ENCODE peak calls at places on chromosomes 13 and 19, in five cellular contexts. Y is cardiac fibroblast, P is neural progenitor cell, G is retinal pigment epithelial cell, R is GM23338. W is an unnamed sample.

GRCh38 chr13:66660013-66660804 is 569.9 kb downstream of the PCDH9 start:
- DNase-seq in Y (peak; percentile 64), R (no peak), G (no peak), P (no peak), W (no peak)

GRCh38 chr13:92806215-92806614 is 420.4 kb upstream of the GPC6 start:
- DNase-seq in R (no peak), Y (no peak), G (no peak), P (no peak), W (no peak)

GRCh38 chr19:51127755-51128154 is 3.0 kb downstream of the SIGLEC9 start:
- DNase-seq in G (no peak), R (no peak), P (no peak), Y (peak; percentile 75), W (no peak)

GRCh38 chr13:41700790-41701310 is 243.5 kb downstream of the RGCC start:
- DNase-seq in P (no peak), G (peak; percentile 83), Y (peak; percentile 78), R (no peak), W (no peak)

GRCh38 chr19:33947565-33947964 is 150.9 kb downstream of the KCTD15 start:
- DNase-seq in R (peak; percentile 36), G (no peak), P (peak; percentile 11), Y (no peak), W (no peak)

GRCh38 chr19:33464733-33465115 is 56.9 kb downstream of the PEPD start:
- DNase-seq in R (no peak), Y (no peak), P (no peak), G (no peak), W (no peak)

GRCh38 chr13:44280461-44280860 is 93.2 kb upstream of the SERP2 start:
- DNase-seq in Y (no peak), G (no peak), R (no peak), P (no peak), W (peak; percentile 86)

GRCh38 chr13:19838726-19839342 is 24.6 kb downstream of the ZMYM5 start:
- DNase-seq in Y (peak; percentile 69), P (no peak), G (no peak), R (no peak), W (no peak)

GRCh38 chr19:41691268-41691970 is 3.3 kb upstream of the CEACAM7 start:
- DNase-seq in G (no peak), Y (peak; percentile 11), P (no peak), R (peak; percentile 78), W (no peak)

GRCh38 chr19:22427587-22428298 is 5.6 kb upstream of the ZNF98 start:
- DNase-seq in R (no peak), P (no peak), G (no peak), Y (no peak), W (no peak)

GRCh38 chr13:113126265-113127150 is 3.9 kb downstream of the F10 start:
- DNase-seq in P (no peak), G (no peak), Y (no peak), R (no peak), W (no peak)

GRCh38 chr13:33994198-33994597 is 176.2 kb downstream of the RFC3 start:
- DNase-seq in R (no peak), Y (no peak), G (no peak), P (no peak), W (no peak)

GRCh38 chr13:31053098-31053497 is 108.6 kb downstream of the HSPH1 start:
- DNase-seq in R (no peak), P (no peak), G (no peak), Y (peak; percentile 24), W (no peak)

GRCh38 chr13:51249254-51249653 is 27.1 kb downstream of the FAM124A start:
- DNase-seq in G (no peak), R (peak; percentile 38), P (no peak), Y (no peak), W (no peak)

GRCh38 chr13:36431204-36432105 is 840 bp upstream of the CCNA1 start:
- DNase-seq in R (peak; percentile 45), P (peak; percentile 46), G (no peak), Y (no peak), W (no peak)

GRCh38 chr13:102055116-102055515 is 346.7 kb downstream of the FGF14 start:
- DNase-seq in P (no peak), R (no peak), Y (no peak), G (no peak), W (no peak)

GRCh38 chr19:17282488-17283256 is 971 bp downstream of the ANKLE1 start:
- DNase-seq in Y (peak; percentile 78), G (no peak), P (peak; percentile 93), R (peak; percentile 95), W (peak; percentile 45)

GRCh38 chr19:36916991-36917390 is 859 bp downstream of the ZNF568 start:
- DNase-seq in R (peak; percentile 20), P (peak; percentile 11), G (peak; percentile 7), Y (peak; percentile 30), W (no peak)

GRCh38 chr13:68927387-68928026 is 1180.1 kb upstream of the ATXN8OS start:
- DNase-seq in R (peak; percentile 86), Y (no peak), P (peak; percentile 83), G (peak; percentile 7), W (peak; percentile 4)

GRCh38 chr13:28754698-28755545 is 36.2 kb upstream of the SLC46A3 start:
- DNase-seq in P (no peak), Y (peak; percentile 67), G (no peak), R (peak; percentile 71), W (no peak)

GRCh38 chr19:932647-933552 is 7.1 kb downstream of the ARID3A start:
- DNase-seq in R (peak; percentile 74), P (peak; percentile 54), Y (peak; percentile 93), G (no peak), W (no peak)

GRCh38 chr13:79090552-79091159 is 315.4 kb downstream of the RBM26 start:
- DNase-seq in R (peak; percentile 23), P (no peak), G (no peak), Y (no peak), W (no peak)

GRCh38 chr13:23674795-23675640 is 104.8 kb downstream of the TNFRSF19 start:
- DNase-seq in R (no peak), P (no peak), G (no peak), Y (peak; percentile 52), W (no peak)

GRCh38 chr19:18437481-18438330 is at the start of gene ISYNA1:
- DNase-seq in P (peak; percentile 85), Y (peak; percentile 64), R (peak; percentile 79), G (no peak), W (no peak)

GRCh38 chr19:4375164-4375619 is 25.2 kb downstream of the SH3GL1 start:
- DNase-seq in P (no peak), Y (no peak), R (peak; percentile 85), G (no peak), W (no peak)

GRCh38 chr13:99265823-99266426 is 7.7 kb upstream of the GPR18 start:
- DNase-seq in R (peak; percentile 70), G (peak; percentile 19), Y (peak; percentile 68), P (peak; percentile 56), W (no peak)

GRCh38 chr19:18429717-18430416 is 8.1 kb downstream of the ISYNA1 start:
- DNase-seq in G (no peak), R (no peak), P (no peak), Y (no peak), W (no peak)

GRCh38 chr19:55146648-55147218 is 2.3 kb downstream of the TNNT1 start:
- DNase-seq in R (peak; percentile 96), Y (no peak), P (peak; percentile 91), G (no peak), W (no peak)
- H3K4me3 ChIP-seq in R (peak overlapping the region; percentile 74), Y (no peak overlapping the region), P (peak overlapping the region; percentile 57), G (no peak overlapping the region), W (peak overlapping the region; percentile 19)

GRCh38 chr19:32368781-32369180 is 23.4 kb downstream of the ZNF507 start:
- DNase-seq in P (no peak), G (no peak), Y (no peak), R (no peak), W (no peak)

GRCh38 chr19:32367948-32368536 is 22.6 kb downstream of the ZNF507 start:
- DNase-seq in Y (no peak), G (no peak), R (no peak), P (no peak), W (no peak)

GRCh38 chr19:32372726-32373613 is 27.6 kb downstream of the ZNF507 start:
- DNase-seq in Y (peak; percentile 45), R (peak; percentile 21), P (no peak), G (peak; percentile 59), W (no peak)

GRCh38 chr19:32373614-32374295 is 28.3 kb downstream of the ZNF507 start:
- DNase-seq in Y (peak; percentile 98), P (no peak), R (no peak), G (peak; percentile 92), W (peak; percentile 99)
- H3K4me3 ChIP-seq in Y (no peak overlapping the region), P (no peak overlapping the region), R (no peak overlapping the region), G (no peak overlapping the region), W (no peak overlapping the region)

DNA sequence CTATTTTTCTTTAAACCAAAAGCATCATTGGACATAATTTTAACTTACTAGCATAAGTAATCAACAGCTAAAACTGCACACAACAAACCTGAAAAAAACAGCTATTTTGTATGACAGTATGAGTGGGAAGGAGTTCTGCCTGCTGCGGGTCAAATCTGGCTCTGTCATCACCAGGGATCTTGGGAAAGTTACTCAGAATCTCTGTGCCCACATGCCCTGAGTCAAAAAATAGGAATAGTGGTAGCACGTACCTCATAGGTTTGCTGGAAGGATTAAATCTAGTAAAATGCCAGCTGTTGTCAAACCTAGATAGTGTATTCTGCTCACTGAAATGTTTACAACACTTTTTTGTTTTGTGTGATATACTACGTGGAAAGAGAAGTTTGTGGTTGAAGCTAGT is 1.1 kb downstream of the CLN5 start:
- DNase-seq in P (no peak), R (no peak), Y (peak; percentile 28), G (no peak), W (no peak)
- H3K4me3 ChIP-seq in P (peak overlapping the region; percentile 83), R (peak overlapping the region; percentile 77), Y (peak overlapping the region; percentile 96), G (peak overlapping the region; percentile 92), W (peak overlapping the region; percentile 99)

GRCh38 chr19:39307233-39307821 is 11.1 kb downstream of the IFNL1 start:
- DNase-seq in P (peak; percentile 93), G (no peak), Y (peak; percentile 5), R (peak; percentile 90), W (no peak)
- H3K4me3 ChIP-seq in P (peak overlapping the region; percentile 72), G (peak overlapping the region; percentile 21), Y (peak overlapping the region; percentile 28), R (peak overlapping the region; percentile 88), W (no peak overlapping the region)

DNA sequence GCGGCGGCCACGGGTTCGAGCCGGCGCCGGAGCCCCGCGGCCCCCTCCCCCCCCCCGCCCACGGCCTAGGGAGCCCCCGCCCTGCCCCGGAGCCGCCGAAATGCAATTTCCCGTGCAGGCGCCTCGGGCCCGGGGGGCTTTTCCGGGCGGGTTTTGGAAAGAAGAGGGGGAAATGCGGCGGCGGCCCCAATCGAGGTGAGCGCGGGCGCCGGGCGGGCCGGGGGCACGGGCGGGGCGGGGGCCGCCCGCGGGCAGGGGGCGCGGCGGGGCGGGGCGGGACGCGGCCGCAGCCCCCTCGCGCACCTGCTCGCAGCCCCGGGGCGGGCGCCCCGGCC is 11.7 kb upstream of the NANOS3 start:
- DNase-seq in G (no peak), R (no peak), Y (no peak), P (no peak), W (no peak)
- H3K4me3 ChIP-seq in G (peak overlapping the region; percentile 64), R (peak overlapping the region; percentile 60), Y (peak overlapping the region; percentile 52), P (peak overlapping the region; percentile 61), W (peak overlapping the region; percentile 66)

DNA sequence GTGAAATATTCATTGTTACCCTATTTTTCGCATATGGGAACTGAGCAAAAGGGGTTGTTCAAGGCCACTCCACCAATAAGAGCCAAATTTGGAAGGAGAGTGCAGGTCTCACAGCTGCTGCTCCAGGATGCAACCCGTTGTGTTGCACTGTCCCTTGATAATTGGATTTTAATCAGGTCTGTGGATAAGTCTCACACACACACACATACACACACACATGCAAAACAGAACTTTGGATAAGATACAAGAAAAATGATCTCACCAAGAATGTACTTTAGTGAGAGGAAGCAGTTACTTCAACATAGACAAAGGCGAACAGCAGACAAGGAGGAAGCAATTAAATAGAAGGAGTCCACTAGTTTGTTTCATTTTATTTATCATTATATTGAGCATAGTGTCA is 127.3 kb upstream of the EDNRB start:
- DNase-seq in Y (peak; percentile 29), P (no peak), G (no peak), R (no peak), W (no peak)
- H3K4me3 ChIP-seq in Y (no peak overlapping the region), P (no peak overlapping the region), G (no peak overlapping the region), R (no peak overlapping the region), W (no peak overlapping the region)

W was measured in kidney epithelial cell.